ENCODE peak calls at places on chromosomes 7 and 10, in seven cellular contexts. One of them, this sample, is unnamed.

GRCh38 chr7:128266891-128267839 is 26.1 kb downstream of the LEP start:
- DNase-seq in GM12878: no peak
- DNase-seq in HCT116: no peak
- DNase-seq in H1: peak
- DNase-seq in SK-N-SH: peak
- DNase-seq in HepG2: peak
- DNase-seq in K562: no peak
- DNase-seq in this sample: no peak

GRCh38 chr7:88759956-88760515 is 536 bp downstream of the ZNF804B start:
- DNase-seq in HepG2: no peak
- DNase-seq in SK-N-SH: no peak
- DNase-seq in GM12878: no peak
- DNase-seq in H1: no peak
- DNase-seq in HCT116: no peak
- DNase-seq in K562: no peak
- DNase-seq in this sample: no peak

GRCh38 chr10:28533315-28533564 is 322 bp downstream of the WAC start:
- DNase-seq in H1: no peak
- DNase-seq in K562: no peak
- DNase-seq in SK-N-SH: peak
- DNase-seq in HepG2: no peak
- DNase-seq in HCT116: no peak
- DNase-seq in GM12878: no peak
- DNase-seq in this sample: no peak

GRCh38 chr10:7576340-7576739 is 90.4 kb downstream of the ITIH5 start:
- DNase-seq in K562: no peak
- DNase-seq in GM12878: no peak
- DNase-seq in HepG2: no peak
- DNase-seq in H1: no peak
- DNase-seq in SK-N-SH: no peak
- DNase-seq in HCT116: no peak
- DNase-seq in this sample: no peak

GRCh38 chr7:99109108-99110051 is 34.5 kb downstream of the SMURF1 start:
- DNase-seq in HepG2: peak
- DNase-seq in GM12878: no peak
- DNase-seq in SK-N-SH: peak
- DNase-seq in HCT116: no peak
- DNase-seq in K562: no peak
- DNase-seq in H1: no peak
- DNase-seq in this sample: no peak

GRCh38 chr7:156022483-156023459 is 210.5 kb upstream of the SHH start:
- DNase-seq in GM12878: no peak
- DNase-seq in HCT116: no peak
- DNase-seq in HepG2: no peak
- DNase-seq in K562: no peak
- DNase-seq in SK-N-SH: no peak
- DNase-seq in H1: peak
- DNase-seq in this sample: no peak

GRCh38 chr10:86946215-86947170 is 10.9 kb downstream of the MMRN2 start:
- DNase-seq in GM12878: no peak
- DNase-seq in SK-N-SH: peak
- DNase-seq in HepG2: no peak
- DNase-seq in H1: peak
- DNase-seq in K562: no peak
- DNase-seq in HCT116: no peak
- DNase-seq in this sample: no peak

GRCh38 chr10:113047963-113048781 is 98.1 kb downstream of the TCF7L2 start:
- DNase-seq in HepG2: no peak
- DNase-seq in SK-N-SH: no peak
- DNase-seq in HCT116: no peak
- DNase-seq in H1: peak
- DNase-seq in K562: no peak
- DNase-seq in GM12878: no peak
- DNase-seq in this sample: no peak

GRCh38 chr7:159091480-159092475 is 52.9 kb downstream of the VIPR2 start:
- DNase-seq in HCT116: no peak
- DNase-seq in SK-N-SH: no peak
- DNase-seq in GM12878: no peak
- DNase-seq in HepG2: no peak
- DNase-seq in K562: no peak
- DNase-seq in H1: peak
- DNase-seq in this sample: no peak
- TF ChIP-seq JUND in HCT116: no peak
- TF ChIP-seq JUND in SK-N-SH: no peak
- TF ChIP-seq JUND in GM12878: no peak
- TF ChIP-seq JUND in HepG2: no peak
- TF ChIP-seq JUND in K562: no peak
- TF ChIP-seq JUND in H1: no peak
- TF ChIP-seq JUND in this sample: no peak

DNA sequence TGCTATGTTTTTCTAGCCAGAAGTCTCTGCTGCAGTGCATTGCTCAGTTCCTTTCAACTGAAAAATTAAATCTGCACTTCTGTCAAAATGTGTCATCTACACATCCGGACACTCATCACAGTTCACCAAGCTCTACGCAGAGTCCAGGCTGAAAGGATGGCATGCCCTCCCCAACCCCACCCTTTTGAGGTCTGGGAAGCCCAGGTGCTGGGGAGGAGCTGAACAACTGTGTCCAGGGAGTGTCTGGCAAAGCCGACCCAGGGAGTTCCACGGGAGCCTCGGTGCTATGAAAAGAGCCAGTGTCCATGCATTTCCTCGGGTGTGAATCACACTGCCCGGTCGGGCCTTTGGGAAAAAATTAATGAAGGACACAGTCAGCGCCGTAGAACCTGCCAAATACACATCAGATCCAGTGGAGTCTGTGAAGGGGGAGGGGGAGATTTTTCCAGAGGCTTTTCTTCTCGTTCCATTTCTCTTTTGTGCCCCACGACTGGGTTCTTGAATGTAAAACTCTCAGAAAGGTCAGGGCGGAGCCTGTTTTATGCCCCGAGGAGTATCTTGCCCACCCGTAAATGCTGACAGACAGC is 738 bp upstream of the PALS2 start:
- DNase-seq in HCT116: no peak
- DNase-seq in K562: peak
- DNase-seq in HepG2: peak
- DNase-seq in H1: no peak
- DNase-seq in SK-N-SH: peak
- DNase-seq in GM12878: no peak
- DNase-seq in this sample: peak
- TF ChIP-seq JUND in HCT116: no peak
- TF ChIP-seq JUND in K562: no peak
- TF ChIP-seq JUND in HepG2: no peak
- TF ChIP-seq JUND in H1: no peak
- TF ChIP-seq JUND in SK-N-SH: no peak
- TF ChIP-seq JUND in GM12878: no peak
- TF ChIP-seq JUND in this sample: no peak

GRCh38 chr7:44159824-44160630 is 18.9 kb upstream of the MYL7 start:
- DNase-seq in HepG2: no peak
- DNase-seq in SK-N-SH: no peak
- DNase-seq in H1: no peak
- DNase-seq in GM12878: no peak
- DNase-seq in HCT116: no peak
- DNase-seq in K562: no peak
- DNase-seq in this sample: no peak

GRCh38 chr7:44157116-44158059 is 16.3 kb upstream of the MYL7 start:
- DNase-seq in K562: peak
- DNase-seq in HepG2: no peak
- DNase-seq in GM12878: no peak
- DNase-seq in H1: no peak
- DNase-seq in HCT116: no peak
- DNase-seq in SK-N-SH: peak
- DNase-seq in this sample: peak

GRCh38 chr7:44161371-44161770 is 20.2 kb upstream of the MYL7 start:
- DNase-seq in HepG2: no peak
- DNase-seq in HCT116: no peak
- DNase-seq in H1: no peak
- DNase-seq in GM12878: no peak
- DNase-seq in K562: no peak
- DNase-seq in SK-N-SH: no peak
- DNase-seq in this sample: no peak

GRCh38 chr7:44158060-44158872 is 17.1 kb upstream of the MYL7 start:
- DNase-seq in HCT116: no peak
- DNase-seq in H1: no peak
- DNase-seq in K562: no peak
- DNase-seq in HepG2: no peak
- DNase-seq in SK-N-SH: peak
- DNase-seq in GM12878: no peak
- DNase-seq in this sample: no peak

GRCh38 chr7:44158873-44159631 is 17.9 kb upstream of the MYL7 start:
- DNase-seq in SK-N-SH: no peak
- DNase-seq in HepG2: no peak
- DNase-seq in HCT116: no peak
- DNase-seq in K562: no peak
- DNase-seq in H1: no peak
- DNase-seq in GM12878: no peak
- DNase-seq in this sample: no peak
- TF ChIP-seq JUND in SK-N-SH: no peak
- TF ChIP-seq JUND in HepG2: no peak
- TF ChIP-seq JUND in HCT116: no peak
- TF ChIP-seq JUND in K562: no peak
- TF ChIP-seq JUND in H1: no peak
- TF ChIP-seq JUND in GM12878: no peak
- TF ChIP-seq JUND in this sample: no peak

GRCh38 chr10:1095498-1095897 is 39.3 kb downstream of the WDR37 start:
- DNase-seq in H1: no peak
- DNase-seq in HCT116: no peak
- DNase-seq in SK-N-SH: no peak
- DNase-seq in GM12878: no peak
- DNase-seq in HepG2: no peak
- DNase-seq in K562: no peak
- DNase-seq in this sample: no peak
- TF ChIP-seq JUND in H1: no peak
- TF ChIP-seq JUND in HCT116: no peak
- TF ChIP-seq JUND in SK-N-SH: no peak
- TF ChIP-seq JUND in GM12878: no peak
- TF ChIP-seq JUND in HepG2: no peak
- TF ChIP-seq JUND in K562: no peak
- TF ChIP-seq JUND in this sample: no peak

This sample was measured in T47D.